ENCODE peak calls at places on chromosomes 13 and 19, in six cellular contexts. H is H9, V is nephron progenitor cell, W is brain microvascular endothelial cell, E is omental fat pad, Z is GM10248. M is an unnamed sample.

GRCh38 chr13:26881154-26881553 is 120.6 kb upstream of the GPR12 start:
- DNase-seq in V (no peak), H (no peak), W (peak), Z (no peak), E (no peak), M (peak)

GRCh38 chr19:38149597-38149996 is 74.4 kb downstream of the DPF1 start:
- DNase-seq in Z (no peak), W (no peak), H (no peak), E (no peak), V (no peak), M (no peak)

GRCh38 chr13:33348366-33348765 is 62.8 kb upstream of the STARD13 start:
- DNase-seq in Z (no peak), H (no peak), E (no peak), W (no peak), V (no peak), M (no peak)

GRCh38 chr19:56217039-56217949 is 15.2 kb downstream of the ZSCAN5C start:
- DNase-seq in H (peak), E (no peak), Z (peak), W (peak), V (peak), M (no peak)

GRCh38 chr13:80706164-80706471 is 365.2 kb upstream of the SPRY2 start:
- DNase-seq in Z (no peak), V (no peak), H (no peak), W (no peak), E (no peak), M (no peak)

GRCh38 chr13:113904411-113904810 is 40.5 kb upstream of the GAS6 start:
- DNase-seq in V (no peak), E (peak), Z (no peak), W (no peak), H (peak), M (no peak)

GRCh38 chr13:109672545-109672944 is 113.8 kb downstream of the IRS2 start:
- DNase-seq in E (no peak), H (no peak), Z (no peak), V (no peak), W (no peak), M (no peak)

GRCh38 chr13:20141238-20142018 is 19.4 kb downstream of the GJA3 start:
- DNase-seq in Z (no peak), W (no peak), E (no peak), H (no peak), V (no peak), M (no peak)

GRCh38 chr13:39483326-39483725 is 119.7 kb downstream of the LHFPL6 start:
- DNase-seq in V (no peak), W (no peak), H (no peak), Z (no peak), E (no peak), M (no peak)

GRCh38 chr19:39083983-39084731 is at the start of gene ACP7:
- DNase-seq in E (no peak), W (no peak), H (no peak), V (peak), Z (no peak), M (no peak)

GRCh38 chr13:99289265-99289664 is 17.9 kb downstream of the GPR183 start:
- DNase-seq in Z (no peak), V (no peak), W (no peak), H (no peak), E (no peak), M (no peak)

GRCh38 chr19:34120846-34121639 is 51.3 kb upstream of the LSM14A start:
- DNase-seq in Z (peak), E (no peak), H (peak), V (no peak), W (peak), M (no peak)

GRCh38 chr13:29522044-29522685 is 73.3 kb downstream of the SLC7A1 start:
- DNase-seq in E (no peak), V (no peak), Z (no peak), H (no peak), W (peak), M (no peak)

GRCh38 chr19:13827656-13828055 is 32.4 kb downstream of the ZSWIM4 start:
- DNase-seq in W (no peak), V (no peak), E (no peak), Z (no peak), H (peak), M (no peak)

GRCh38 chr19:1618157-1619093 is 13.2 kb upstream of the UQCR11 start:
- DNase-seq in Z (peak), V (no peak), E (no peak), W (no peak), H (peak), M (no peak)

GRCh38 chr19:52451241-52451640 is 2.1 kb upstream of the ZNF578 start:
- DNase-seq in W (no peak), V (no peak), H (no peak), Z (no peak), E (no peak), M (no peak)

GRCh38 chr13:44726214-44726613 is 150.1 kb upstream of the TSC22D1 start:
- DNase-seq in H (no peak), W (no peak), Z (no peak), E (no peak), V (no peak), M (no peak)

GRCh38 chr19:28425431-28425931 is 787.5 kb downstream of the UQCRFS1 start:
- DNase-seq in V (no peak), H (no peak), E (no peak), W (peak), Z (no peak), M (no peak)

GRCh38 chr13:43268632-43269031 is 245.2 kb downstream of the DNAJC15 start:
- DNase-seq in W (no peak), V (no peak), Z (no peak), E (no peak), H (no peak), M (no peak)

GRCh38 chr19:19256072-19256969 is 16.8 kb downstream of the TM6SF2 start:
- DNase-seq in Z (no peak), W (no peak), V (no peak), H (no peak), E (no peak), M (no peak)

GRCh38 chr13:75135325-75135825 is 346.6 kb downstream of the TBC1D4 start:
- DNase-seq in Z (no peak), V (no peak), W (peak), E (no peak), H (no peak), M (no peak)

GRCh38 chr19:33296473-33297060 is 5.8 kb downstream of the CEBPA start:
- DNase-seq in E (no peak), V (no peak), Z (no peak), W (no peak), H (peak), M (no peak)

GRCh38 chr13:30869491-30869890 is 36.6 kb upstream of the MEDAG start:
- DNase-seq in V (no peak), H (no peak), W (no peak), Z (no peak), E (no peak), M (no peak)

GRCh38 chr13:93039131-93039530 is 187.5 kb upstream of the GPC6 start:
- DNase-seq in W (peak), V (no peak), Z (no peak), E (no peak), H (no peak), M (no peak)

GRCh38 chr13:32645854-32646253 is 59.6 kb downstream of the PDS5B start:
- DNase-seq in E (no peak), Z (no peak), H (no peak), W (no peak), V (no peak), M (no peak)

GRCh38 chr19:33052352-33052972 is 12.2 kb downstream of the RHPN2 start:
- DNase-seq in V (no peak), E (no peak), W (no peak), Z (no peak), H (no peak), M (peak)

GRCh38 chr13:21999666-22000065 is 328.8 kb downstream of the FGF9 start:
- DNase-seq in W (no peak), H (no peak), E (no peak), V (no peak), Z (no peak), M (no peak)

GRCh38 chr19:35307990-35308389 is 16.0 kb downstream of the MAG start:
- DNase-seq in Z (no peak), E (no peak), W (no peak), H (no peak), V (no peak), M (no peak)

GRCh38 chr13:36192166-36192565 is 22.2 kb downstream of the SOHLH2 start:
- DNase-seq in W (no peak), E (no peak), H (no peak), V (no peak), Z (no peak), M (no peak)

GRCh38 chr19:35122687-35123551 is 7.3 kb downstream of the FXYD3 start:
- DNase-seq in V (no peak), H (no peak), Z (no peak), W (no peak), E (no peak), M (no peak)

GRCh38 chr19:28595722-28596121 is 617.2 kb downstream of the UQCRFS1 start:
- DNase-seq in E (no peak), H (no peak), Z (no peak), V (no peak), W (no peak), M (no peak)

GRCh38 chr13:66665991-66666390 is 564.1 kb downstream of the PCDH9 start:
- DNase-seq in H (peak), V (peak), E (no peak), Z (no peak), W (peak), M (peak)

GRCh38 chr13:26476111-26476743 is 81.3 kb upstream of the WASF3 start:
- DNase-seq in Z (no peak), H (peak), E (no peak), W (peak), V (peak), M (no peak)

GRCh38 chr13:99282264-99283231 is 24.4 kb upstream of the GPR18 start:
- DNase-seq in E (no peak), H (no peak), Z (peak), W (no peak), V (no peak), M (no peak)

GRCh38 chr13:97944396-97945029 is 9.0 kb upstream of the IPO5 start:
- DNase-seq in E (no peak), Z (no peak), H (no peak), V (no peak), W (peak), M (no peak)

GRCh38 chr13:73168993-73169401 is 110.2 kb downstream of the KLF5 start:
- DNase-seq in W (no peak), V (no peak), E (no peak), Z (no peak), H (no peak), M (no peak)
- TF ChIP-seq CTCF in W (no peak), V (no peak), E (no peak), Z (no peak), H (no peak), M (no peak)

GRCh38 chr19:40356681-40357595 is 8.4 kb downstream of the PLD3 start:
- DNase-seq in Z (no peak), H (no peak), E (no peak), V (no peak), W (peak), M (no peak)

GRCh38 chr19:40360020-40360686 is 11.7 kb downstream of the PLD3 start:
- DNase-seq in Z (no peak), H (no peak), E (no peak), V (no peak), W (no peak), M (no peak)

GRCh38 chr19:40358773-40359172 is 10.3 kb downstream of the PLD3 start:
- DNase-seq in H (no peak), Z (peak), W (no peak), E (no peak), V (no peak), M (no peak)

GRCh38 chr19:40357655-40358054 is 9.2 kb downstream of the PLD3 start:
- DNase-seq in V (no peak), E (no peak), W (no peak), Z (no peak), H (no peak), M (no peak)

GRCh38 chr19:40355975-40356680 is 7.6 kb downstream of the PLD3 start:
- DNase-seq in E (no peak), H (no peak), W (no peak), Z (peak), V (no peak), M (no peak)
- TF ChIP-seq CTCF in E (no peak), H (no peak), W (no peak), Z (no peak), V (no peak), M (no peak)

GRCh38 chr19:45187421-45188100 is 9.0 kb downstream of the BLOC1S3 start:
- DNase-seq in H (peak), V (peak), E (no peak), W (no peak), Z (peak), M (no peak)
- TF ChIP-seq CTCF in H (peak), V (peak), E (no peak), W (peak), Z (peak), M (peak)

GRCh38 chr13:59261928-59262488 is 901.7 kb downstream of the DIAPH3 start:
- DNase-seq in H (peak), V (no peak), Z (no peak), E (no peak), W (no peak), M (no peak)
- TF ChIP-seq CTCF in H (peak), V (peak), Z (no peak), E (no peak), W (peak), M (peak)

M was measured in epithelial cell of proximal tubule.